ENCODE peak calls at places on chromosomes 11 and 22, in eight cellular contexts. Y is A549, S is IMR-90, C is AG04450, J is Panc1, P is neural progenitor cell, T is HCT116, N is mesenchymal stem cell. B is an unnamed sample.

GRCh38 chr11:105577645-105578044 is 32.2 kb upstream of the GRIA4 start:
- DNase-seq in Y (no peak), S (peak), C (peak), J (peak), P (peak), T (no peak), N (peak), B (no peak)

GRCh38 chr11:3609416-3610265 is 32.2 kb downstream of the ART5 start:
- DNase-seq in Y (peak), S (peak), C (no peak), J (peak), P (peak), T (peak), N (peak), B (no peak)

GRCh38 chr11:84899740-84900139 is 727.4 kb downstream of the DLG2 start:
- DNase-seq in Y (no peak), S (peak), C (no peak), J (no peak), P (peak), T (peak), N (peak), B (no peak)

GRCh38 chr11:120339394-120339890 is 3.2 kb downstream of the ARHGEF12 start:
- DNase-seq in Y (no peak), S (peak), C (no peak), J (no peak), P (peak), T (no peak), N (peak), B (no peak)

GRCh38 chr11:40293655-40294342 is 1165.7 kb downstream of the LRRC4C start:
- DNase-seq in Y (peak), S (peak), C (peak), J (peak), P (peak), T (no peak), N (peak), B (peak)

GRCh38 chr22:35397095-35397904 is 2.6 kb upstream of the MCM5 start:
- DNase-seq in Y (no peak), S (peak), C (no peak), J (no peak), P (no peak), T (no peak), N (peak), B (no peak)

GRCh38 chr22:27845603-27846100 is 44.1 kb upstream of the MN1 start:
- DNase-seq in Y (no peak), S (no peak), C (no peak), J (no peak), P (no peak), T (no peak), N (no peak), B (no peak)

GRCh38 chr11:65243773-65244172 is 18.0 kb upstream of the POLA2 start:
- DNase-seq in Y (no peak), S (no peak), C (no peak), J (no peak), P (no peak), T (no peak), N (no peak), B (no peak)

GRCh38 chr11:115164774-115165173 is 339.4 kb downstream of the CADM1 start:
- DNase-seq in Y (no peak), S (no peak), C (no peak), J (no peak), P (no peak), T (no peak), N (peak), B (no peak)

GRCh38 chr11:133545199-133545709 is 13.0 kb upstream of the OPCML start:
- DNase-seq in Y (no peak), S (no peak), C (no peak), J (no peak), P (no peak), T (no peak), N (no peak), B (no peak)

GRCh38 chr22:48135641-48136040 is 1373.2 kb downstream of the TBC1D22A start:
- DNase-seq in Y (no peak), S (no peak), C (no peak), J (no peak), P (no peak), T (no peak), N (no peak), B (no peak)

GRCh38 chr11:8022876-8023275 is 35.7 kb downstream of the EIF3F start:
- DNase-seq in Y (no peak), S (no peak), C (no peak), J (no peak), P (no peak), T (no peak), N (no peak), B (no peak)

GRCh38 chr22:32378703-32379272 is 21.1 kb downstream of the RFPL3 start:
- DNase-seq in Y (peak), S (peak), C (no peak), J (no peak), P (peak), T (peak), N (peak), B (no peak)

GRCh38 chr22:17172172-17172833 is 13.2 kb upstream of the HDHD5 start:
- DNase-seq in Y (no peak), S (no peak), C (no peak), J (no peak), P (no peak), T (no peak), N (no peak), B (no peak)

GRCh38 chr11:103700605-103701004 is 335.8 kb upstream of the DDI1 start:
- DNase-seq in Y (no peak), S (peak), C (peak), J (no peak), P (no peak), T (no peak), N (peak), B (no peak)

GRCh38 chr22:44167501-44167900 is 13.2 kb upstream of the PARVG start:
- DNase-seq in Y (no peak), S (no peak), C (no peak), J (no peak), P (no peak), T (no peak), N (no peak), B (no peak)

GRCh38 chr22:35589071-35589735 is 27.9 kb downstream of the MB start:
- DNase-seq in Y (peak), S (peak), C (no peak), J (peak), P (no peak), T (peak), N (peak), B (no peak)

GRCh38 chr11:26297179-26297970 is 34.6 kb upstream of the ANO3 start:
- DNase-seq in Y (peak), S (peak), C (peak), J (no peak), P (peak), T (peak), N (peak), B (no peak)

GRCh38 chr11:85822814-85823213 is 11.9 kb upstream of the SYTL2 start:
- DNase-seq in Y (no peak), S (peak), C (no peak), J (no peak), P (no peak), T (no peak), N (peak), B (no peak)

GRCh38 chr22:42643632-42644421 is 3.4 kb upstream of the ATP5MGL start:
- DNase-seq in Y (no peak), S (no peak), C (no peak), J (no peak), P (no peak), T (no peak), N (no peak), B (no peak)

GRCh38 chr22:42641801-42642413 is 1.5 kb upstream of the ATP5MGL start:
- DNase-seq in Y (no peak), S (no peak), C (no peak), J (no peak), P (no peak), T (no peak), N (peak), B (no peak)

GRCh38 chr22:42645341-42645937 is 3.8 kb downstream of the CYB5R3 start:
- DNase-seq in Y (no peak), S (no peak), C (no peak), J (no peak), P (no peak), T (no peak), N (no peak), B (no peak)

GRCh38 chr22:42644422-42645340 is 4.3 kb upstream of the ATP5MGL start:
- DNase-seq in Y (no peak), S (no peak), C (no peak), J (no peak), P (no peak), T (no peak), N (peak), B (no peak)

DNA sequence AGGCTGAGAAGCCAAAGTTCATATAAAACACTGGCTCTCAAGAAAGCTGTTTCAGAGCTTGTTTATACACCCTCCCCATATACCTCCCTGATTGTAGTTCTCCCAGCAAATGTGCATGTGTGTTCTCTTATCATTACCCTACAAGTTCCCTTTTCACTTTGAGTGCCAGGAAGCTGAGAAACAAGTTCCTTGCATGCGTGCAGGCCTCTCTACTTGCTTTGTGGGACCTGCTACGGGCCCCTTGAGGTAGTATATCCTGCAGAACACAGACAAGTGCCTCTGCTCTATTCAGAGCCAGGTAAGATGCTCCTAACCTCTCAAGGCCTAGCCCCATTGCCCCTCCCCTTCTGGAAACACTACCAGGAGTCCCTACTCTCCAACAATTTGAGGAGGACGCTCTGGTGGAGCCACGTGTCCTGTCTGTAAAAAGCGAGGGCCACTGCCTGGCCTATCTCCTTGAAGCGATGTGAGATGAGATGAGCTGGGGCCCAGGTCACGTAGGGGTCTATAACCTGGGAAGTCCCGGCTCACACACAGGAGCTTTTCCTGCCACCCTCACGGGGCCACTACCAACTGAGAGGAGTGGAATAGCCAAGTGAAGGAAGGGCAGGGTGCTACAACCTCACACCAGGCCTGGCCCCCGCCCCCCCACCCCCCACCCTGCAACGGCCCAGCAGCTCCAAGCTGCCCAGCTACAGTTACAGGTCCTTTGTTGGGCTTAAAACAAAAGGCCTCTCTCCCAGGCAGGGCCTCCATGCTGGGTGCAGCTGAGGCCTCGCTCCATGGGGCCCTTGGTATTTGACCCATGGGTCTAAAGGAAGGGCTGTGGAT is 2.6 kb upstream of the ATP5MGL start:
- DNase-seq in Y (no peak), S (no peak), C (no peak), J (no peak), P (peak), T (no peak), N (no peak), B (no peak)
- H3K27ac ChIP-seq in Y (no peak), S (no peak), C (no peak), J (no peak), P (peak), T (no peak), N (peak), B (peak)

GRCh38 chr11:31797227-31798056 is 13.7 kb downstream of the PAX6 start:
- DNase-seq in Y (no peak), S (no peak), C (no peak), J (no peak), P (peak), T (no peak), N (no peak), B (no peak)
- H3K27ac ChIP-seq in Y (no peak), S (no peak), C (no peak), J (no peak), P (peak), T (no peak), N (no peak), B (no peak)

DNA sequence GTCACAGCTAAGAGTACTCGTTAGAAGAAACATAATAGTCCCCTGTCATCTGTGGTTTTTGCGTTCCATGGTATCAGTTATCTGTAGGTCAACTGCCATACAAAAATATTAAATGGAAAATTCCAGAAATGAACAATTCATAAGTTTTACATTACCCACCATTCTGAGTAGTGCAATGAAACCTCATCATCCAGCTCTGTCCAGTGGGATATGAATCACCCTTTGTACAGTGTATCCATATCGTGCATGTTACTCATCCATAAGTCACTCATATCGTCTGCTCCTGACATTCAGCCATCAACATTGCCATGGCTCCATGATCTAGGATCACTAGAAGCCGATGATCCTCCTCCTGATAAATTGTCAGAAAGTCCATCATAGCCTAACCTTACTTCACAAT is 174.9 kb upstream of the C11orf87 start:
- DNase-seq in Y (no peak), S (peak), C (no peak), J (peak), P (no peak), T (no peak), N (no peak), B (no peak)
- H3K27ac ChIP-seq in Y (no peak), S (no peak), C (no peak), J (no peak), P (no peak), T (no peak), N (no peak), B (no peak)

GRCh38 chr11:116787786-116788486 is at the start of gene ZPR1:
- DNase-seq in Y (peak), S (peak), C (no peak), J (no peak), P (peak), T (peak), N (peak), B (peak)
- H3K27ac ChIP-seq in Y (peak), S (peak), C (peak), J (peak), P (no peak), T (peak), N (no peak), B (peak)

B was measured in substantia nigra.